ENCODE peak calls at places on chromosomes 16 and 17, in four cellular contexts. T is K562, B is HCT116, K is HepG2. N is an unnamed sample.

GRCh38 chr16:71214771-71215381 is 15.6 kb downstream of the HYDIN start:
- DNase-seq in B (peak; percentile 4), K (peak; percentile 17), T (peak; percentile 2), N (no peak)

GRCh38 chr17:55783684-55784245 is 32.9 kb downstream of the PCTP start:
- DNase-seq in K (no peak), T (peak; percentile 9), B (no peak), N (no peak)

GRCh38 chr17:56867948-56868376 is 34.0 kb downstream of the DGKE start:
- DNase-seq in B (no peak), K (no peak), T (no peak), N (no peak)

GRCh38 chr17:81621494-81622230 is 15.2 kb downstream of the NPLOC4 start:
- DNase-seq in B (no peak), T (no peak), K (no peak), N (no peak)

GRCh38 chr17:18181358-18181757 is 2.3 kb upstream of the ALKBH5 start:
- DNase-seq in B (no peak), T (peak; percentile 34), K (no peak), N (no peak)

GRCh38 chr17:3690094-3690715 is 5.8 kb downstream of the P2RX5 start:
- DNase-seq in B (no peak), K (no peak), T (no peak), N (no peak)

GRCh38 chr16:89826531-89827382 is 1.5 kb upstream of the SPIRE2 start:
- DNase-seq in B (no peak), K (no peak), T (peak; percentile 34), N (no peak)

GRCh38 chr16:50002190-50002589 is 22.8 kb upstream of the CNEP1R1 start:
- DNase-seq in K (no peak), B (no peak), T (no peak), N (no peak)

GRCh38 chr17:20992987-20993862 is 49.6 kb downstream of the USP22 start:
- DNase-seq in T (peak; percentile 69), B (peak; percentile 51), K (peak; percentile 58), N (peak; percentile 35)

GRCh38 chr16:27579086-27579980 is 29.4 kb downstream of the KATNIP start:
- DNase-seq in T (no peak), K (peak; percentile 89), B (no peak), N (no peak)

GRCh38 chr16:12535535-12536411 is 267.9 kb downstream of the CPPED1 start:
- DNase-seq in B (no peak), T (peak; percentile 34), K (peak; percentile 42), N (no peak)

GRCh38 chr17:40448213-40448638 is 5.0 kb downstream of the IGFBP4 start:
- DNase-seq in B (no peak), K (peak; percentile 39), T (no peak), N (no peak)

GRCh38 chr17:77286391-77286640 is 145.5 kb downstream of the SEC14L1 start:
- DNase-seq in K (no peak), T (no peak), B (no peak), N (no peak)

DNA sequence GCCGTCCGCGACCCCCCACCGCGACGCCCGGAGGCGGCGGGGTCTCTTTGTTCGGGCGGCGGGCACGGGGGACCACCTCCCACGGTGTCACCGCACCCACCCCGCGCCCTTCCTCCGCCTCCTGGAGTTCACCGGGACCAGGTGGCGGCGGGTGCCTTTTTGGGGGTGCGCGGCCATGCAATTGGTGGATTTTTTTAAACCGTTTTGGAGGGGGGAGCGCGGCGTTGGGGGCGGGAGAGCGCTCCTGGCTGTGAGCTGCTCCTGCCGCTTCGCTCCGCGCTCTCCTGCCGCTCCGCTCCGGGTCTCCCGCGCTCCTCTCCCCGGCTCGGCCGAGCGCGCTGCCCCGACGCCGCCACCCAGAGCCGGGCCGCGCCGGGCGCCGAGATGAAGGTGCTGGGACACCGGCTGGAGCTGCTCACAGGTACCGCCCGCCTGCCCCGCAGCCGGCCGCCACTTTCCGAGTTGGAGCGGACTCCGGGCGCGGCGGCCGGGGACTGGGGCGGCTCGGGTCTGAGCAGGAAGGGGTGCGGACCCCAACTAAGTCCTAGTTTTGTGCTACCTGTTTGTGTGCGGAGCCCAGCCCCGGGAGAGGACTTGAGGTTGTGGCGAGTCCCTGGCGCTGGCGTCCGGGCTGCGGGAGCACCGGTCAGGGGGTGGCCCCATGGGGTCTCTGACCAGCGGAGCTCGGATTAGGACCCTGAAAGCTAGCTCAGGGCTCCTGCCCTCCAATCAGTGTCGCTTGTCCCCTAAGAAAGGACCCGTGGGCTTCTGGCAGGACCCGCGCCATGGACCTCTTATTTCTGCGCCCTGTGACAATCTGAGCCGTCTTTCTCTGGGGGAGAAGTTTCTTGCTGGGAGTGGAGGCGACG is 35.7 kb upstream of the NDRG4 start:
- DNase-seq in T (no peak), B (no peak), K (no peak), N (no peak)
- TF ChIP-seq TCF7L2 in T (no peak), B (no peak), K (no peak), N (no peak)

GRCh38 chr16:69563605-69564580 is 1.9 kb upstream of the NFAT5 start:
- DNase-seq in T (peak; percentile 58), B (no peak), K (peak; percentile 49), N (no peak)
- TF ChIP-seq TCF7L2 in T (no peak), B (no peak), K (no peak), N (no peak)

GRCh38 chr17:26731005-26731921 is 562.7 kb upstream of the WSB1 start:
- DNase-seq in T (no peak), B (no peak), K (no peak), N (no peak)
- TF ChIP-seq TCF7L2 in T (no peak), B (no peak), K (no peak), N (no peak)

GRCh38 chr16:1526608-1527555 is 6.6 kb upstream of the TMEM204 start:
- DNase-seq in K (no peak), B (no peak), T (no peak), N (no peak)
- TF ChIP-seq TCF7L2 in K (no peak), B (no peak), T (no peak), N (no peak)

GRCh38 chr17:50529849-50530248 is 2.7 kb upstream of the EPN3 start:
- DNase-seq in K (no peak), T (no peak), B (no peak), N (no peak)
- TF ChIP-seq TCF7L2 in K (no peak), T (no peak), B (no peak), N (no peak)

GRCh38 chr17:30380106-30380420 is 1.3 kb downstream of the CPD start:
- DNase-seq in K (no peak), T (no peak), B (no peak), N (no peak)
- TF ChIP-seq TCF7L2 in K (no peak), T (no peak), B (no peak), N (no peak)

GRCh38 chr17:78806451-78806850 is 24.4 kb upstream of the CYTH1 start:
- DNase-seq in B (no peak), T (no peak), K (no peak), N (no peak)
- TF ChIP-seq TCF7L2 in B (no peak), T (no peak), K (no peak), N (no peak)

GRCh38 chr17:6660765-6661463 is 9.4 kb downstream of the C17orf100 start:
- DNase-seq in T (no peak), K (no peak), B (no peak), N (no peak)
- TF ChIP-seq TCF7L2 in T (no peak), K (no peak), B (no peak), N (no peak)

DNA sequence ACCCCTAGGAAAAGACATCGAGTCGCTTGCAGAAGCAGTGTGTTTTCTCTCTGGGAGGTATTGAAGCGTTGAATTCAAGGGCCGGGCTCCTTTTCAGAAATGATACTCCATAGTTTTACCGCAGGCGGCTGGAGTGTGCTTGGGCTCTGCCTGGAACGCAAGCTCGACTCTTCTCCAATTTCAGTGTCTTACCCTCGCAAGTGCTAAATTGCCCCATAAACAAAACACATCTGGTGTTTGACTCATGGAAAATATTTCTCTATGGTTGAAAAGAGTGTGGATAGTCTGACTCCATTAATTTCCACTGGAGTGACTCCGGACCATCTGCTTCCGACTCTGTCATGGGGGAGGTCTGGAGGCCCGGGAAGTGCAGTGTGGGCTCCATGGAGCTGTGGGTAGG is 120.0 kb upstream of the CDH13 start:
- DNase-seq in K (no peak), T (no peak), B (no peak), N (no peak)
- TF ChIP-seq TCF7L2 in K (no peak), T (no peak), B (no peak), N (no peak)